ENCODE peak calls at places on chromosomes 5 and 9, in nine cellular contexts. O is CD8-positive, alpha-beta T cell; Q is foreskin fibroblast; Z is right atrium auricular region; E is RWPE1; T is WERI-Rb-1; G is astrocyte of the spinal cord; M is WTC11; A is fibroblast of lung. K is an unnamed sample.

GRCh38 chr5:16567365-16567764 is 49.4 kb downstream of the RETREG1 start:
- DNase-seq in T (no peak), Z (no peak), G (no peak), M (no peak), Q (no peak), A (no peak), E (no peak), O (no peak), K (no peak)

GRCh38 chr5:36060516-36060885 is 6.2 kb downstream of the UGT3A2 start:
- DNase-seq in M (no peak), Z (no peak), A (no peak), E (no peak), O (no peak), G (no peak), Q (peak), T (no peak), K (no peak)

GRCh38 chr5:74810915-74811314 is 43.9 kb downstream of the NSA2 start:
- DNase-seq in T (no peak), Z (no peak), E (peak), A (peak), G (no peak), O (no peak), M (no peak), Q (peak), K (no peak)

GRCh38 chr9:123099548-123099947 is 66.1 kb downstream of the GPR21 start:
- DNase-seq in T (no peak), Z (no peak), E (no peak), Q (no peak), A (no peak), O (no peak), G (no peak), M (no peak), K (no peak)

GRCh38 chr5:175778951-175779475 is 92.4 kb upstream of the CPLX2 start:
- DNase-seq in Q (no peak), G (no peak), Z (no peak), M (no peak), O (no peak), A (peak), T (no peak), E (peak), K (no peak)

GRCh38 chr5:37837101-37838032 is 2.5 kb downstream of the GDNF start:
- DNase-seq in Q (peak), T (peak), G (peak), E (peak), A (peak), Z (peak), M (peak), O (peak), K (peak)

GRCh38 chr5:170303564-170303963 is 6.0 kb upstream of the LCP2 start:
- DNase-seq in Z (no peak), Q (no peak), M (no peak), T (no peak), A (no peak), E (no peak), G (no peak), O (no peak), K (no peak)

GRCh38 chr9:95552814-95553546 is 36.2 kb upstream of the PTCH1 start:
- DNase-seq in T (no peak), G (peak), Q (no peak), Z (peak), O (no peak), E (no peak), A (no peak), M (peak), K (no peak)

GRCh38 chr5:1867114-1867814 is 15.5 kb downstream of the IRX4 start:
- DNase-seq in T (peak), M (no peak), G (no peak), Z (no peak), E (no peak), Q (no peak), O (no peak), A (peak), K (no peak)

DNA sequence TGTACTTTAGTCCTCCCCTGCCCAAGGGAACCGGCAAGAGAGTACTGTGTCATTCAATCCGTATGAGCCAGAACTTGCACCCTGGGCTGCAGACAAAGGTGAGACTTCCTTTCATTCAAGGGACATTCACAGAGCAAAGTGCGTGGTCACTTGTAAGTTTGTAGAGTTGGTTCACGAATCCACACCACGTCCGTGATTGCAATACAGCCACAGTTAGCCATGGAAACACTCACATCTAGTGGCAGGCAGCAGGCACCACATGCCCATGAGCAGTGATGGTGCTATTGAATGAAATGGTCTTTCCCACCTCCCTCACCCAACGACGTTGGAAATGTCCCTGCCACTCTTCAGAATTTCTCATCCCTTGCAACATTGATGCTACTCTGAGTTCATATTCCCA is 72.6 kb downstream of the SYK start:
- DNase-seq in E (no peak), Z (no peak), O (no peak), T (no peak), A (no peak), M (no peak), Q (no peak), G (no peak), K (no peak)
- TF ChIP-seq CTCF in E (no peak), Z (no peak), O (no peak), T (peak), A (no peak), M (no peak), Q (no peak), G (peak), K (peak)

DNA sequence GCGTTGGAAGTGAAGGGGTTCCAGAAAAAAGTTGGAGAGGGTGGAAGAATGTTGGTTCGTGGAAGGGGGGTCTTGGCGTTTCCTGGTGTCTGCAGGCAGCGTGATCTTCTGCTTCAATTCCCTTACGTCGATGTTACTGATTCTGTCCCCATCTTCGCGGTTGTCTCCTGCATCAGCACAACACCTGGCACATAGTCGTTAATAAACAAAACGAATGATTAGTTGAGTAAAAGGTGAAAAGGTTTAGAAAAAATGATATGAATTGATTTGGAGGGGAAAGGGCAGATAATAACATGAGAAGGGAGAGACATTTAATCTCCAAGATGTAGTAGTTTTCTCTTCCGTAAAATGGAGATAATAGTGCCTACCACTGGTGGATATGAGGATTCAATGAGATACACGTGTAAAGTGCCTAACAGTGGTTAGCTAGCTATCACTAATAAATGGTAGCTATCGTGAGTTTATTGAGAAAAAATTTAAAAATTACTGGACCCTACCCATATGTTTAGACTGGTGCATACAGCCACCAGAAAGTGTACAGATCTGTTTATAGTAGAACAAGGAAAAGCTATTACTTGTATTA is 556 bp downstream of the MTREX start:
- DNase-seq in A (peak), T (peak), Z (no peak), G (peak), O (no peak), Q (peak), M (no peak), E (peak), K (no peak)
- TF ChIP-seq CTCF in A (peak), T (no peak), Z (no peak), G (no peak), O (no peak), Q (peak), M (no peak), E (no peak), K (no peak)

GRCh38 chr9:127972316-127972871 is 8.4 kb downstream of the EEIG1 start:
- DNase-seq in A (no peak), T (no peak), G (no peak), O (no peak), Z (no peak), E (no peak), Q (peak), M (no peak), K (no peak)
- TF ChIP-seq CTCF in A (no peak), T (no peak), G (no peak), O (no peak), Z (no peak), E (no peak), Q (no peak), M (no peak), K (no peak)

GRCh38 chr5:129459485-129460120 is 495 bp upstream of the ADAMTS19 start:
- DNase-seq in Z (peak), T (peak), O (no peak), M (peak), E (no peak), G (peak), Q (peak), A (peak), K (peak)

GRCh38 chr5:129461816-129462396 is 1.8 kb downstream of the ADAMTS19 start:
- DNase-seq in A (no peak), Z (no peak), E (no peak), T (no peak), M (no peak), Q (no peak), G (no peak), O (no peak), K (no peak)

GRCh38 chr5:129460121-129460950 is at the start of gene ADAMTS19:
- DNase-seq in E (peak), Z (no peak), G (peak), T (peak), O (no peak), M (peak), A (peak), Q (peak), K (peak)

GRCh38 chr5:129465945-129466344 is 5.8 kb downstream of the ADAMTS19 start:
- DNase-seq in A (no peak), Z (no peak), M (no peak), E (no peak), O (no peak), Q (no peak), T (no peak), G (no peak), K (no peak)

DNA sequence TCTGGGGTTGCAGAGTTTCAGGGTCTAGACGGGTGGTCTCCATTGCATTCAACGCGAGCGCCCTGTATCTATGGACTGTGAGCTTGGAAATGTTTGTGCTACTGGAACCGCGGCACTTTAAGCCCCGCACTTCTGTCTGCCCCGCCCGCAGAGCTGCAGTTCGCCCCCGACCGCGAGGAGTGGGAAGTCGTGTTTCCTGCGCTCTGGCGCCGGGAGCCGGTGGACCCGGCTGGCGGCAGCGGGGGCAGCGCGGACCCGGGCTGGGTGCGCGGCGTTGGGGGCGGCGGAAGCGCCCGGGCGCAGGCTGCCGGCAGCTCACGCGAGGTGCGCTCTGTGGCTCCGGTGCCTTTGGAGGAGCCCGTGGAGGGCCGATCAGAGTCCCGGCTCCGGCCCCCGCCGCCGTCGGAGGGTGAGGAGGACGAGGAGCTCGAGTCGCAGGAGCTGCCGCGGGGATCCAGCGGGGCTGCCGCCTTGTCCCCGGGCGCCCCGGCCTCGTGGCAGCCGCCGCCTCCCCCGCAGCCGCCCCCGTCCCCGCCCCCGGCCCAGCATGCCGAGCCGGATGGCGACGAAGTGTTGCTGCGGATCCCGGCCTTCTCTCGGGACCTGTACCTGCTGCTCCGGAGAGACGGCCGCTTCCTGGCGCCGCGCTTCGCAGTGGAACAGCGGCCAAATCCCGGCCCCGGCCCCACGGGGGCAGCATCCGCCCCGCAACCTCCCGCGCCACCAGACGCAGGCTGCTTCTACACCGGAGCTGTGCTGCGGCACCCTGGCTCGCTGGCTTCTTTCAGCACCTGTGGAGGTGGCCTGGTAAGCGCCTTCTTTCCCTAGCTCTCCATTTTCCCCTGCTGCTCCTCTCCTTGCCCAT is 1.1 kb downstream of the ADAMTS19 start:
- DNase-seq in O (no peak), E (peak), Z (no peak), T (peak), Q (peak), A (peak), M (peak), G (peak), K (peak)
- TF ChIP-seq CTCF in O (no peak), E (no peak), Z (no peak), T (peak), Q (peak), A (peak), M (no peak), G (peak), K (peak)

GRCh38 chr5:32690153-32690552 is 21.0 kb upstream of the NPR3 start:
- DNase-seq in Q (peak), Z (no peak), T (no peak), E (no peak), M (no peak), O (no peak), G (no peak), A (no peak), K (no peak)
- TF ChIP-seq CTCF in Q (peak), Z (no peak), T (peak), E (no peak), M (no peak), O (no peak), G (peak), A (peak), K (no peak)

DNA sequence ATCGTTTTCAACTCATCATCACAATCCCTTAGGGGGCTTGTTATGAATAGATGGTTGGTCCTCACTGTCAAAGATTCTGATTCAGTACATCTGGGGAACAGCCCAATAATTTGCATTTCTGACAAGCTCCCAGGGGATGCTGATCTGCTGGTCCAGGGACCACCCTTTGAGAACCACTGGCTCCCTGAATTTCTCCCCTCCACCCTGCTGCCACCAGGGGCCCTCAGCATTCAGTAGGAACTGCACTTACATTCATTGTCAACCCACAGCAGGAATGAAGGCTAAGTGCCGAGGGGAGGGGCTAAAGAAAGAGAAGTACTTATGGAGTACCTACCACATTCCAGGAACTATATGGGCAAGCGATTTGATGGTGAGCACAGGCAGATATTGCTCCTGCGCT is 85.9 kb downstream of the BOD1 start:
- DNase-seq in A (no peak), T (no peak), M (peak), E (no peak), O (no peak), Q (no peak), Z (no peak), G (no peak), K (no peak)
- TF ChIP-seq CTCF in A (no peak), T (peak), M (peak), E (no peak), O (no peak), Q (no peak), Z (no peak), G (no peak), K (no peak)

GRCh38 chr9:118595719-118596305 is 773.4 kb downstream of the BRINP1 start:
- DNase-seq in M (peak), O (no peak), E (peak), Z (no peak), G (peak), A (peak), Q (peak), T (peak), K (no peak)
- TF ChIP-seq CTCF in M (peak), O (no peak), E (peak), Z (peak), G (peak), A (no peak), Q (peak), T (peak), K (peak)

GRCh38 chr5:73312146-73312871 is 136.3 kb downstream of the FOXD1 start:
- DNase-seq in G (peak), A (peak), T (peak), Z (no peak), Q (peak), M (peak), O (no peak), E (no peak), K (no peak)
- TF ChIP-seq CTCF in G (peak), A (peak), T (no peak), Z (no peak), Q (peak), M (no peak), O (no peak), E (no peak), K (no peak)